ENCODE peak calls at places on chromosomes 12 and 14, in six cellular contexts. Z, F, X, Y, B and D are unnamed samples. For H3K27me3, H3K4me1 and H3K9me3, the result is how much of the 10 kb centered on the place peaks cover.

GRCh38 chr12:105723066-105723465 is 392.6 kb downstream of the C12orf75 start:
- DNase-seq in Z (no peak), F (no peak), X (no peak), Y (no peak), B (no peak), D (no peak)

GRCh38 chr14:103546651-103547454 is 15.6 kb downstream of the BAG5 start:
- DNase-seq in Z (no peak), F (no peak), X (peak), Y (peak), B (peak), D (peak)

GRCh38 chr14:95551435-95551834 is 16.6 kb downstream of the GLRX5 start:
- DNase-seq in Z (no peak), F (no peak), X (no peak), Y (no peak), B (no peak), D (no peak)

GRCh38 chr12:54596526-54596946 is 8.1 kb upstream of the PPP1R1A start:
- DNase-seq in Z (no peak), F (peak), X (peak), Y (peak), B (peak), D (peak)

GRCh38 chr14:33848706-33849454 is 102.0 kb downstream of the EGLN3 start:
- DNase-seq in Z (peak), F (peak), X (no peak), Y (no peak), B (peak), D (peak)

GRCh38 chr14:68598621-68599447 is 194.0 kb downstream of the ZFP36L1 start:
- DNase-seq in Z (peak), F (peak), X (peak), Y (peak), B (peak), D (peak)

GRCh38 chr14:37195327-37195726 is 2.4 kb upstream of the MIPOL1 start:
- DNase-seq in Z (no peak), F (peak), X (no peak), Y (no peak), B (no peak), D (no peak)

GRCh38 chr14:52877628-52878027 is 73.2 kb downstream of the FERMT2 start:
- DNase-seq in Z (no peak), F (peak), X (no peak), Y (no peak), B (no peak), D (no peak)

GRCh38 chr12:111166779-111167540 is 201.9 kb downstream of the PHETA1 start:
- DNase-seq in Z (peak), F (no peak), X (no peak), Y (no peak), B (peak), D (peak)
- H3K27me3 ChIP-seq in Z (under half), F (under half), X (under half), Y (under half), B (under half), D (under half)

DNA sequence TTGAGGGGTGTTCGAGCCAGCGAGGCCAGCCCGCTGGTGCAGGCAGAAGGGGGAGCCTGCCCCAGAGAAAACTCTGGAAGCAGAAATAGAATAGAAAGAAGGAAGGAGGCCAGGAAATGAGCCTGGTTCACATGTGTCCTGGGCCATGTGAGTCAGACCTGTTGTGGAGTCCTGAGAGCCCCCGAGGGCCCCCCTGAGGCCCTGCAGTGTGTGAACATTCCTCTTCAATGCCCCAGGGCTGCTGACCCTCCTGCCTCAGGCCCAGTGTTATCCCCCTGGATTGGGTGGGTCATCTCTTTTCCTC is 174 bp upstream of the LRP1-AS start:
- DNase-seq in Z (no peak), F (peak), X (no peak), Y (no peak), B (peak), D (no peak)
- H3K4me1 ChIP-seq in Z (half or more), F (half or more), X (half or more), Y (half or more), B (under half), D (half or more)

GRCh38 chr12:133080619-133081407 is at the start of gene ZNF140:
- DNase-seq in Z (peak), F (peak), X (peak), Y (peak), B (peak), D (peak)
- H3K9me3 ChIP-seq in Z (half or more), F (under half), X (under half), Y (half or more), B (half or more), D (half or more)

GRCh38 chr12:108326254-108326750 is 12.8 kb downstream of the CMKLR1 start:
- DNase-seq in Z (no peak), F (no peak), X (no peak), Y (no peak), B (no peak), D (no peak)
- H3K27me3 ChIP-seq in Z (under half), F (under half), X (under half), Y (under half), B (under half), D (under half)

GRCh38 chr14:55053018-55053417 is 1.6 kb downstream of the MAPK1IP1L start:
- DNase-seq in Z (no peak), F (no peak), X (no peak), Y (no peak), B (no peak), D (no peak)
- H3K4me1 ChIP-seq in Z (under half), F (under half), X (under half), Y (under half), B (under half), D (half or more)

GRCh38 chr12:21336656-21337055 is 1.9 kb upstream of the SLCO1A2 start:
- DNase-seq in Z (no peak), F (no peak), X (no peak), Y (no peak), B (no peak), D (no peak)

GRCh38 chr12:21330682-21331253 is 3.9 kb downstream of the SLCO1A2 start:
- DNase-seq in Z (no peak), F (peak), X (no peak), Y (no peak), B (no peak), D (no peak)

GRCh38 chr12:21337453-21337852 is 2.7 kb upstream of the SLCO1A2 start:
- DNase-seq in Z (no peak), F (no peak), X (no peak), Y (no peak), B (no peak), D (no peak)

GRCh38 chr12:21334771-21335325 is at the start of gene SLCO1A2:
- DNase-seq in Z (no peak), F (no peak), X (no peak), Y (no peak), B (no peak), D (no peak)

GRCh38 chr12:21334100-21334499 is 617 bp downstream of the SLCO1A2 start:
- DNase-seq in Z (no peak), F (no peak), X (no peak), Y (no peak), B (no peak), D (no peak)
- H3K9me3 ChIP-seq in Z (under half), F (under half), X (under half), Y (under half), B (under half), D (under half)